ENCODE peak calls at places on chromosomes 13 and 19, in ten cellular contexts. E is heart right ventricle; T is NCI-H1048; W is choroid plexus epithelial cell; M is RPMI8226; G is NCI-H526; U is left ventricle myocardium inferior; R is T-helper 9 cell; I is AG09319; K is stimulated activated CD8-positive, alpha-beta memory T cell treated with anti-CD3 and anti-CD28 coated beads, Interleukin-7, amount 100 ng/mL, for 1 hour. A is an unnamed sample.
A peak's percentile ranks its signal among the peaks of the same experiment; 100 is the strongest.

GRCh38 chr13:102608944-102609343 is 12.2 kb downstream of the TPP2 start:
- DNase-seq in W (no peak), T (no peak), M (no peak), I (no peak), K (no peak), R (no peak), U (no peak), G (no peak), E (no peak), A (no peak)

GRCh38 chr13:106418556-106418955 is 116.9 kb downstream of the EFNB2 start:
- DNase-seq in K (no peak), R (no peak), T (no peak), M (no peak), E (no peak), I (peak; percentile 48), W (no peak), U (no peak), G (no peak), A (no peak)

GRCh38 chr13:30744056-30744684 is 8.8 kb downstream of the ALOX5AP start:
- DNase-seq in U (no peak), T (no peak), M (peak; percentile 82), K (peak; percentile 59), G (peak; percentile 83), I (no peak), W (peak; percentile 57), E (no peak), R (peak; percentile 69), A (peak; percentile 21)

GRCh38 chr19:44718441-44719261 is 19.7 kb downstream of the CEACAM16 start:
- DNase-seq in I (no peak), W (no peak), T (no peak), M (no peak), R (no peak), U (peak; percentile 78), K (no peak), E (peak; percentile 89), G (no peak), A (peak; percentile 96)

GRCh38 chr13:102930566-102930965 is 84.7 kb downstream of the ERCC5 start:
- DNase-seq in T (no peak), R (no peak), G (no peak), K (no peak), I (no peak), U (no peak), W (no peak), E (no peak), M (no peak), A (no peak)

GRCh38 chr13:100588350-100589177 is at the start of gene GGACT:
- DNase-seq in I (peak; percentile 20), R (peak; percentile 82), T (peak; percentile 38), E (peak; percentile 64), M (peak; percentile 70), K (peak; percentile 71), U (peak; percentile 70), W (peak; percentile 59), G (peak; percentile 89), A (peak; percentile 74)

GRCh38 chr19:45424191-45425058 is 708 bp upstream of the ERCC1 start:
- DNase-seq in I (peak; percentile 71), K (no peak), W (peak; percentile 94), R (no peak), U (peak; percentile 71), T (no peak), M (peak; percentile 45), E (peak; percentile 78), G (peak; percentile 70), A (peak; percentile 56)

GRCh38 chr13:100535401-100536135 is 53.0 kb downstream of the GGACT start:
- DNase-seq in R (no peak), T (no peak), G (no peak), K (no peak), M (no peak), I (no peak), E (no peak), W (peak; percentile 79), U (no peak), A (no peak)

GRCh38 chr19:4369888-4370260 is 26.5 kb downstream of the MPND start:
- DNase-seq in W (peak; percentile 32), U (no peak), K (peak; percentile 45), R (peak; percentile 56), E (no peak), T (no peak), G (peak; percentile 38), I (no peak), M (peak; percentile 84), A (peak; percentile 29)

GRCh38 chr19:18860725-18861124 is 29.0 kb downstream of the UPF1 start:
- DNase-seq in T (no peak), G (no peak), M (no peak), W (no peak), K (no peak), U (no peak), E (no peak), R (no peak), I (no peak), A (no peak)

GRCh38 chr13:66323695-66324094 is 906.4 kb downstream of the PCDH9 start:
- DNase-seq in I (no peak), W (peak; percentile 9), E (no peak), G (no peak), K (no peak), M (no peak), R (no peak), U (no peak), T (no peak), A (no peak)

GRCh38 chr19:35856546-35857149 is at the start of gene KIRREL2:
- DNase-seq in U (no peak), K (no peak), E (no peak), M (no peak), W (no peak), I (no peak), G (peak; percentile 71), R (no peak), T (no peak), A (no peak)

GRCh38 chr13:98959775-98960325 is 18.0 kb downstream of the DOCK9 start:
- DNase-seq in E (no peak), T (no peak), M (no peak), K (no peak), W (no peak), U (no peak), G (no peak), I (no peak), R (no peak), A (no peak)

GRCh38 chr19:44332145-44332544 is 24.3 kb downstream of the ZNF112 start:
- DNase-seq in T (no peak), R (no peak), M (no peak), U (no peak), E (no peak), W (no peak), G (no peak), I (no peak), K (no peak), A (no peak)

GRCh38 chr19:7729211-7729610 is 2.7 kb downstream of the CLEC4G start:
- DNase-seq in M (peak; percentile 33), T (no peak), K (no peak), G (no peak), W (no peak), I (no peak), U (no peak), E (no peak), R (no peak), A (no peak)

GRCh38 chr13:73440296-73440895 is 381.6 kb downstream of the KLF5 start:
- DNase-seq in M (no peak), W (peak; percentile 26), G (no peak), E (no peak), T (no peak), R (no peak), I (no peak), U (no peak), K (no peak), A (no peak)

GRCh38 chr19:28960986-28961705 is 251.8 kb downstream of the UQCRFS1 start:
- DNase-seq in U (no peak), T (no peak), E (no peak), I (no peak), R (no peak), M (no peak), K (no peak), G (no peak), W (peak; percentile 47), A (no peak)

GRCh38 chr19:16509141-16510061 is 13.2 kb downstream of the C19orf44 start:
- DNase-seq in G (no peak), K (no peak), T (no peak), M (no peak), I (no peak), U (peak; percentile 44), E (peak; percentile 32), R (no peak), W (no peak), A (peak; percentile 75)

GRCh38 chr13:74560325-74560724 is 426.1 kb upstream of the KLF12 start:
- DNase-seq in U (no peak), I (no peak), R (no peak), W (no peak), T (no peak), G (no peak), K (no peak), M (no peak), E (no peak), A (no peak)

GRCh38 chr19:15280915-15281683 is 48.9 kb upstream of the EPHX3 start:
- DNase-seq in E (peak; percentile 83), I (no peak), T (peak; percentile 28), W (peak; percentile 93), M (no peak), U (peak; percentile 91), R (no peak), K (no peak), G (peak; percentile 37), A (peak; percentile 89)

GRCh38 chr13:25898991-25899390 is 152.8 kb downstream of the SHISA2 start:
- DNase-seq in K (no peak), M (no peak), R (no peak), G (no peak), W (no peak), E (no peak), I (no peak), T (no peak), U (no peak), A (no peak)

GRCh38 chr19:11699931-11700794 is 38.6 kb downstream of the ZNF823 start:
- DNase-seq in K (no peak), W (peak; percentile 69), G (peak; percentile 23), T (peak; percentile 14), E (no peak), R (no peak), I (peak; percentile 4), U (no peak), M (peak; percentile 63), A (no peak)

GRCh38 chr19:5354403-5354802 is 13.8 kb upstream of the PTPRS start:
- DNase-seq in M (peak; percentile 37), E (no peak), K (no peak), T (no peak), U (no peak), I (no peak), R (no peak), W (no peak), G (no peak), A (no peak)